ENCODE peak calls at places on chromosome 19, in five cellular contexts. One of them, this sample, is unnamed.
A peak's percentile ranks its signal among the peaks of the same experiment; 100 is the strongest.

GRCh38 chr19:51293571-51294210 is 17.8 kb upstream of the IGLON5 start:
- DNase-seq in A549: no peak
- DNase-seq in GM12878: no peak
- DNase-seq in SK-N-SH: no peak
- DNase-seq in K562: no peak
- DNase-seq in this sample: no peak

GRCh38 chr19:8569066-8569761 is 8.0 kb downstream of the MYO1F start:
- DNase-seq in A549: peak; percentile 64
- DNase-seq in GM12878: peak; percentile 63
- DNase-seq in SK-N-SH: no peak
- DNase-seq in K562: peak; percentile 80
- DNase-seq in this sample: peak; percentile 99

GRCh38 chr19:50728084-50728737 is 5.0 kb downstream of the CLEC11A start:
- DNase-seq in A549: no peak
- DNase-seq in GM12878: no peak
- DNase-seq in SK-N-SH: peak; percentile 79
- DNase-seq in K562: peak; percentile 94
- DNase-seq in this sample: peak; percentile 67

GRCh38 chr19:58498316-58499020 is 13.3 kb downstream of the SLC27A5 start:
- DNase-seq in A549: no peak
- DNase-seq in GM12878: no peak
- DNase-seq in SK-N-SH: no peak
- DNase-seq in K562: no peak
- DNase-seq in this sample: no peak

GRCh38 chr19:12261554-12261953 is 33.1 kb downstream of the ZNF44 start:
- DNase-seq in A549: no peak
- DNase-seq in GM12878: no peak
- DNase-seq in SK-N-SH: no peak
- DNase-seq in K562: no peak
- DNase-seq in this sample: no peak

GRCh38 chr19:29630661-29631060 is 24.6 kb downstream of the POP4 start:
- DNase-seq in A549: no peak
- DNase-seq in GM12878: no peak
- DNase-seq in SK-N-SH: peak; percentile 4
- DNase-seq in K562: no peak
- DNase-seq in this sample: no peak

GRCh38 chr19:12639901-12640613 is 26.5 kb downstream of the MAN2B1 start:
- DNase-seq in A549: peak; percentile 45
- DNase-seq in GM12878: peak; percentile 53
- DNase-seq in SK-N-SH: peak; percentile 92
- DNase-seq in K562: peak; percentile 82
- DNase-seq in this sample: peak; percentile 91

GRCh38 chr19:19185853-19186728 is 5.9 kb downstream of the BORCS8 start:
- DNase-seq in A549: peak; percentile 61
- DNase-seq in GM12878: no peak
- DNase-seq in SK-N-SH: peak; percentile 83
- DNase-seq in K562: peak; percentile 78
- DNase-seq in this sample: peak; percentile 92

GRCh38 chr19:32223106-32223505 is 122.3 kb upstream of the ZNF507 start:
- DNase-seq in A549: no peak
- DNase-seq in GM12878: no peak
- DNase-seq in SK-N-SH: no peak
- DNase-seq in K562: no peak
- DNase-seq in this sample: no peak

GRCh38 chr19:40416918-40417713 is 3.9 kb upstream of the PRX start:
- DNase-seq in A549: peak; percentile 71
- DNase-seq in GM12878: no peak
- DNase-seq in SK-N-SH: no peak
- DNase-seq in K562: peak; percentile 66
- DNase-seq in this sample: no peak

GRCh38 chr19:49593233-49594113 is 2.5 kb downstream of the PRR12 start:
- DNase-seq in A549: peak; percentile 97
- DNase-seq in GM12878: peak; percentile 76
- DNase-seq in SK-N-SH: peak; percentile 99
- DNase-seq in K562: peak; percentile 98
- DNase-seq in this sample: peak; percentile 84

GRCh38 chr19:51365211-51366049 is 758 bp downstream of the ETFB start:
- DNase-seq in A549: peak; percentile 63
- DNase-seq in GM12878: no peak
- DNase-seq in SK-N-SH: no peak
- DNase-seq in K562: peak; percentile 47
- DNase-seq in this sample: peak; percentile 38

GRCh38 chr19:43467730-43468129 is 2.3 kb upstream of the LYPD3 start:
- DNase-seq in A549: no peak
- DNase-seq in GM12878: no peak
- DNase-seq in SK-N-SH: no peak
- DNase-seq in K562: no peak
- DNase-seq in this sample: no peak

GRCh38 chr19:50414850-50415660 is 3.7 kb upstream of the SPIB start:
- DNase-seq in A549: peak; percentile 86
- DNase-seq in GM12878: no peak
- DNase-seq in SK-N-SH: peak; percentile 92
- DNase-seq in K562: peak; percentile 87
- DNase-seq in this sample: peak; percentile 78

GRCh38 chr19:430701-431100 is 21.8 kb upstream of the C2CD4C start:
- DNase-seq in A549: no peak
- DNase-seq in GM12878: no peak
- DNase-seq in SK-N-SH: no peak
- DNase-seq in K562: no peak
- DNase-seq in this sample: no peak

GRCh38 chr19:22783651-22784050 is 300 bp downstream of the ZNF99 start:
- DNase-seq in A549: no peak
- DNase-seq in GM12878: no peak
- DNase-seq in SK-N-SH: no peak
- DNase-seq in K562: no peak
- DNase-seq in this sample: no peak

GRCh38 chr19:37413243-37414084 is 42.6 kb downstream of the ZNF527 start:
- DNase-seq in A549: peak; percentile 36
- DNase-seq in GM12878: no peak
- DNase-seq in SK-N-SH: no peak
- DNase-seq in K562: no peak
- DNase-seq in this sample: no peak

GRCh38 chr19:45599286-45599685 is 2.7 kb downstream of the GPR4 start:
- DNase-seq in A549: no peak
- DNase-seq in GM12878: no peak
- DNase-seq in SK-N-SH: peak; percentile 51
- DNase-seq in K562: no peak
- DNase-seq in this sample: no peak

GRCh38 chr19:52716578-52716977 is 18.3 kb downstream of the ZNF611 start:
- DNase-seq in A549: no peak
- DNase-seq in GM12878: no peak
- DNase-seq in SK-N-SH: no peak
- DNase-seq in K562: no peak
- DNase-seq in this sample: no peak

GRCh38 chr19:6528544-6529121 is 2.2 kb upstream of the TNFSF9 start:
- DNase-seq in A549: peak; percentile 36
- DNase-seq in GM12878: no peak
- DNase-seq in SK-N-SH: no peak
- DNase-seq in K562: no peak
- DNase-seq in this sample: no peak

GRCh38 chr19:48206402-48207093 is 36.1 kb downstream of the ZSWIM9 start:
- DNase-seq in A549: no peak
- DNase-seq in GM12878: no peak
- DNase-seq in SK-N-SH: no peak
- DNase-seq in K562: no peak
- DNase-seq in this sample: no peak

GRCh38 chr19:43519436-43520088 is 7.4 kb downstream of the ETHE1 start:
- DNase-seq in A549: peak; percentile 92
- DNase-seq in GM12878: peak; percentile 33
- DNase-seq in SK-N-SH: peak; percentile 73
- DNase-seq in K562: peak; percentile 69
- DNase-seq in this sample: peak; percentile 73

GRCh38 chr19:1790054-1790762 is 21.9 kb downstream of the ATP8B3 start:
- DNase-seq in A549: peak; percentile 48
- DNase-seq in GM12878: no peak
- DNase-seq in SK-N-SH: no peak
- DNase-seq in K562: no peak
- DNase-seq in this sample: no peak

GRCh38 chr19:1789282-1790020 is 22.6 kb downstream of the ATP8B3 start:
- DNase-seq in A549: peak; percentile 60
- DNase-seq in GM12878: no peak
- DNase-seq in SK-N-SH: peak; percentile 67
- DNase-seq in K562: no peak
- DNase-seq in this sample: no peak

GRCh38 chr19:1791879-1792278 is 20.2 kb downstream of the ATP8B3 start:
- DNase-seq in A549: no peak
- DNase-seq in GM12878: no peak
- DNase-seq in SK-N-SH: no peak
- DNase-seq in K562: no peak
- DNase-seq in this sample: no peak

GRCh38 chr19:1796395-1797142 is 15.5 kb downstream of the ATP8B3 start:
- DNase-seq in A549: no peak
- DNase-seq in GM12878: no peak
- DNase-seq in SK-N-SH: peak; percentile 61
- DNase-seq in K562: no peak
- DNase-seq in this sample: no peak

DNA sequence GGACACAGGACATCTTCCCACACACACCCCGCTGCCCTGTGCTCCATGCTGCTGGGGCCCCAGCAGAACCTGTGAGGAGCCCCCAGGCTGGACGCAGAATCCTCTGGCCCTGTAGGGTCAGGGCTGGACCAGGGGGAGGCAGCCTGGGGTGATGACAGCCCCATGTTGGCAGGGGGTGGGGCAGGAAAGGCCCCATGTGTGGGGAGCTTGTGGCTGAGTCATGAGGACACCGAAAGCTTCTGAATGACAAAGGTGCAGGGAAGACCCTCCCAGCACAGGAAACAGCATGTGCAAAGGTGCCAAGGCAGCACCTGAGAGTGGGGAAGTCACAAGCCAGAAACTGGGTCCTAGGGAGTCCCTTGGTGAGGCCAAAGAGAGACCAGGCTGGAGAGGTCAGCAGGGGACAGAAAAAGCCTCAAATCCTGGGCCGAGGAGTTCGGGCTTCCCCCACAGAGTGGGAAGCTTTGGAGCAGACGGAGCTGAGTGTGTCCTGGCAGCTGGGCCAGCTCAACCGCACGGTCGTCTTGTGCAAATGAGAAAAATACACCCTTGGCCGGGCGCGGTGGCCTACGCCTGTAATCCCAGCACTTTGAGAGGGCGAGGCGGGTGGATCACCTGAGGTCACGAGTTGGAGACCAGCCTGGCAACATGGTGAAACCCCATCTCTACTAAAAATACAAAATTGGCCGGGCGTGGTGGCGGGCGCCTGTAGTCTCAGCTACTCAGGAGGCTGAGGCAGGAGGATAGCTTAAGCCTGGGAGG is 17.5 kb downstream of the ATP8B3 start:
- DNase-seq in A549: no peak
- DNase-seq in GM12878: no peak
- DNase-seq in SK-N-SH: no peak
- DNase-seq in K562: peak; percentile 51
- DNase-seq in this sample: no peak
- TF ChIP-seq REST in A549: no peak
- TF ChIP-seq REST in GM12878: no peak
- TF ChIP-seq REST in SK-N-SH: no peak
- TF ChIP-seq REST in K562: no peak
- TF ChIP-seq REST in this sample: no peak

GRCh38 chr19:3108775-3109174 is 14.6 kb downstream of the GNA11 start:
- DNase-seq in A549: peak; percentile 55
- DNase-seq in GM12878: no peak
- DNase-seq in SK-N-SH: peak; percentile 84
- DNase-seq in K562: peak; percentile 75
- DNase-seq in this sample: peak; percentile 67
- TF ChIP-seq REST in A549: no peak
- TF ChIP-seq REST in GM12878: no peak
- TF ChIP-seq REST in SK-N-SH: no peak
- TF ChIP-seq REST in K562: no peak
- TF ChIP-seq REST in this sample: no peak

GRCh38 chr19:2261438-2262172 is 5.4 kb upstream of the JSRP1 start:
- DNase-seq in A549: peak; percentile 56
- DNase-seq in GM12878: no peak
- DNase-seq in SK-N-SH: peak; percentile 49
- DNase-seq in K562: no peak
- DNase-seq in this sample: no peak
- TF ChIP-seq REST in A549: no peak
- TF ChIP-seq REST in GM12878: no peak
- TF ChIP-seq REST in SK-N-SH: no peak
- TF ChIP-seq REST in K562: no peak
- TF ChIP-seq REST in this sample: no peak

GRCh38 chr19:4692275-4693077 is 22.3 kb upstream of the MYDGF start:
- DNase-seq in A549: no peak
- DNase-seq in GM12878: no peak
- DNase-seq in SK-N-SH: no peak
- DNase-seq in K562: no peak
- DNase-seq in this sample: no peak
- TF ChIP-seq REST in A549: no peak
- TF ChIP-seq REST in GM12878: no peak
- TF ChIP-seq REST in SK-N-SH: no peak
- TF ChIP-seq REST in K562: no peak
- TF ChIP-seq REST in this sample: no peak

DNA sequence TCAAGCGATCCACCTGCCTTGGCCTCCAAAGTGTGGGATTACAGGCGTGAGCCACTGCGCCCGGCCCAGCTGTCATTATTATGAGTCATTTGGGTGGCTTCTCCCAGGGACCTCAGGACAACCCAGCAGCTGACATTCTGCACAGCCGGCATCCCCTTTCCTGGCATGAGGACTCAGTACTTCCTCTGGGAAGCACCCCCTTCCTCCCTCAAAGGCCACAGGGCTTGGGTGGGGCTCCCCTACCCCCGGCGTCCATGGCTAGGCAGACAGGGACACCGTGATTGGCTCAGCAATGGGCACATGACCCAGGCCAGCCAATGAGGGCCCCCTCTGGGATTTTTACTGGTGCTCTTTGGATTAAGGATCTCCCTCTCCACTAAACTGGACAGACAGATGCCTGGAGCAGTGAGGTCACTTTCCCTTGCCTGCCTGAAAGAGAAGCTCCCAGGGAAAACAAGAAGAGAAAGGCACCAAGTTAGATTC is 6.0 kb downstream of the KANK2 start:
- DNase-seq in A549: peak; percentile 51
- DNase-seq in GM12878: no peak
- DNase-seq in SK-N-SH: peak; percentile 71
- DNase-seq in K562: peak; percentile 82
- DNase-seq in this sample: no peak
- TF ChIP-seq REST in A549: no peak
- TF ChIP-seq REST in GM12878: no peak
- TF ChIP-seq REST in SK-N-SH: no peak
- TF ChIP-seq REST in K562: no peak
- TF ChIP-seq REST in this sample: no peak

GRCh38 chr19:42268704-42269517 is at the start of gene CIC:
- DNase-seq in A549: peak; percentile 100
- DNase-seq in GM12878: peak; percentile 100
- DNase-seq in SK-N-SH: peak; percentile 94
- DNase-seq in K562: peak; percentile 87
- DNase-seq in this sample: peak; percentile 100

GRCh38 chr19:42269518-42270345 is 680 bp downstream of the CIC start:
- DNase-seq in A549: no peak
- DNase-seq in GM12878: no peak
- DNase-seq in SK-N-SH: no peak
- DNase-seq in K562: no peak
- DNase-seq in this sample: no peak

GRCh38 chr19:42271861-42272534 is 2.9 kb downstream of the CIC start:
- DNase-seq in A549: no peak
- DNase-seq in GM12878: no peak
- DNase-seq in SK-N-SH: no peak
- DNase-seq in K562: no peak
- DNase-seq in this sample: no peak

GRCh38 chr19:42271045-42271419 is 2.0 kb downstream of the CIC start:
- DNase-seq in A549: no peak
- DNase-seq in GM12878: no peak
- DNase-seq in SK-N-SH: no peak
- DNase-seq in K562: no peak
- DNase-seq in this sample: no peak

GRCh38 chr19:42270346-42271044 is 1.4 kb downstream of the CIC start:
- DNase-seq in A549: peak; percentile 83
- DNase-seq in GM12878: no peak
- DNase-seq in SK-N-SH: peak; percentile 49
- DNase-seq in K562: peak; percentile 42
- DNase-seq in this sample: peak; percentile 64
- TF ChIP-seq REST in A549: no peak
- TF ChIP-seq REST in GM12878: no peak
- TF ChIP-seq REST in SK-N-SH: no peak
- TF ChIP-seq REST in K562: no peak
- TF ChIP-seq REST in this sample: no peak

This sample was measured in HL-60.